ENCODE peak calls at places on chromosome 9, in seven cellular contexts. E, H, U, V, L, P and J are unnamed samples.

GRCh38 chr9:101738566-101739183 is at the start of gene GRIN3A:
- DNase-seq in E (peak), H (no peak), U (no peak), V (peak), L (no peak), P (no peak), J (no peak)

GRCh38 chr9:84212224-84212623 is 128.3 kb downstream of the SLC28A3 start:
- DNase-seq in E (no peak), H (no peak), U (no peak), V (no peak), L (no peak), P (no peak), J (no peak)

GRCh38 chr9:116990592-116990991 is 303.5 kb downstream of the TRIM32 start:
- DNase-seq in E (no peak), H (no peak), U (no peak), V (no peak), L (no peak), P (no peak), J (no peak)

GRCh38 chr9:81540142-81540701 is 149.1 kb downstream of the TLE1 start:
- DNase-seq in E (no peak), H (no peak), U (no peak), V (no peak), L (no peak), P (no peak), J (no peak)

GRCh38 chr9:121650220-121651013 is 1.0 kb upstream of the DAB2IP start:
- DNase-seq in E (peak), H (peak), U (peak), V (peak), L (peak), P (no peak), J (no peak)

GRCh38 chr9:116447914-116448313 is 239.2 kb upstream of the TRIM32 start:
- DNase-seq in E (no peak), H (no peak), U (no peak), V (peak), L (no peak), P (peak), J (no peak)

GRCh38 chr9:107569171-107569570 is 79.6 kb upstream of the KLF4 start:
- DNase-seq in E (no peak), H (no peak), U (no peak), V (no peak), L (peak), P (peak), J (no peak)

GRCh38 chr9:36808246-36808645 is 225.8 kb downstream of the PAX5 start:
- DNase-seq in E (no peak), H (no peak), U (no peak), V (no peak), L (no peak), P (no peak), J (no peak)

GRCh38 chr9:115596743-115597080 is 478.8 kb upstream of the TNC start:
- DNase-seq in E (no peak), H (no peak), U (no peak), V (no peak), L (no peak), P (no peak), J (no peak)

GRCh38 chr9:136626740-136627642 is 35.7 kb upstream of the EGFL7 start:
- DNase-seq in E (peak), H (no peak), U (no peak), V (peak), L (no peak), P (no peak), J (no peak)

GRCh38 chr9:136624184-136624951 is 38.3 kb upstream of the EGFL7 start:
- DNase-seq in E (no peak), H (no peak), U (no peak), V (no peak), L (no peak), P (no peak), J (no peak)

GRCh38 chr9:136623849-136624183 is 38.9 kb upstream of the EGFL7 start:
- DNase-seq in E (no peak), H (no peak), U (no peak), V (no peak), L (no peak), P (no peak), J (no peak)

GRCh38 chr9:136626066-136626725 is 36.5 kb upstream of the EGFL7 start:
- DNase-seq in E (no peak), H (no peak), U (no peak), V (peak), L (no peak), P (no peak), J (no peak)

DNA sequence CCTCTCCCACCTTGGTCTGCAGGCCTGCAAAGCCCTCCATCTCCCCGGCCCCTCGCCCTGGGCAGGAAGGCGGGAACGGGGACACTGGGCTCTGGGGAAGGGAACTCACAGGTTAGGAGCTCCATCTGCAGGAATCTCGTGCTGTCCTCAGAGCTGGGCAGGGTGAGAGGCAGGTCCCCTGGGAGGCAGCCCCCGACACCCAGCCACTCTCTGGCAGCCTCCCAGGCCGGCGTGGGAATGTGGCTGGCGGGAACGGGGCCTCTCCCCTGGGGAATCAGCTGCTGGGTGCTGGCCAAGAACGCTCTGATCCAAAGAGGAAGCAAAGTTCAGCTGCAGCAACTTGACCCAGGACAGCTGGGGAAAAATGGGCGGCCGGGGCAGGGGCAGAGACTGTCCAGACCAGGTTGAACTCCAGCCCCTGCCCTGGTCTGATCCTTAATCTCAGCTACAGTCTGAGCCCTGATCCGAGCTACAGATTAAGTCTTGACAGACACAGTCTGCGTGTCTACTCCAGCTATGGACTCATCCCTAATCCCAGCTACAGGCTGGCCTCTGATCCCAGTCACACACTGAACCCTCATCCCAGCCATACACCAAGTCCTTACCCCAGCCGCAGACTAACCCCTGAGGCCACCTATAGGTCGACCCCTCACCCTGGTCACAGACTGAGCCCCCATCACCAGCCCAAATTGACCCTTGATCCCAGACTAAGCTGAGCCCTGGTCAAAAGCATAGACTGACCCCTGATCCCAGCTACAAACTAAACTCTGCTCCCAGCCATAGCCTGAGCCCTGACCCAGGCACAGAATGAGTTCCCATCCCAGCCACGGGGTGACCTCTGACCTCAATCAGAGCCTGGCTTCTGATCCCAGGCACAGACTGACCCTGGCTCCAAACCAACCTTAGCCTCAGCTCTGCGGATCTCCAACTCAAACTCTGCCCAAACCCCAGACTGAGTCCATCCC is 37.3 kb upstream of the EGFL7 start:
- DNase-seq in E (peak), H (peak), U (peak), V (peak), L (peak), P (peak), J (no peak)
- TF ChIP-seq CTCF in E (peak), H (peak), U (peak), V (no peak), L (peak), P (peak), J (peak)

GRCh38 chr9:4762108-4762888 is 21.3 kb upstream of the AK3 start:
- DNase-seq in E (peak), H (peak), U (no peak), V (peak), L (peak), P (peak), J (peak)

GRCh38 chr9:4756420-4756819 is 15.4 kb upstream of the AK3 start:
- DNase-seq in E (no peak), H (no peak), U (no peak), V (no peak), L (no peak), P (no peak), J (no peak)

GRCh38 chr9:4762889-4763521 is 22.0 kb upstream of the AK3 start:
- DNase-seq in E (no peak), H (peak), U (no peak), V (peak), L (no peak), P (peak), J (no peak)

GRCh38 chr9:4764033-4764432 is 23.0 kb upstream of the AK3 start:
- DNase-seq in E (no peak), H (no peak), U (no peak), V (no peak), L (no peak), P (no peak), J (no peak)

DNA sequence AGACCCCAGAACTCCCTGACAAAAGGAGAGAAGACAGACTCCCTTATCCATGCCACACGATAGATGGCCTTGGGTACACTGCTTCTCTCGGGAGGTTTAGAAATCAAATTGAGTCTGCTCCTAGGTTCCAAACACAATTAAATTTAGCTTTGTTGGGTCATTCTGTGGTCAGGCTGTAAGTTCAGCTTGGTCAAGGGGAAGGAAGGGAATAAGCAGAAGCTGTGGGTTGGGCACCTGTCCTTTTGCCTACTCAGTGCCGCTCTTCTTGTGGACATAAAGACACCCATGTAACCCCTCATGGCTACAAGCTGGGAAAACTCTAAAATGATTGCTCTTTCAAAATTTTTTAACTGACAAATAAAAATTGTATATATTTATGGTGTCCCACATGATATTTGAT is 19.1 kb upstream of the AK3 start:
- DNase-seq in E (no peak), H (no peak), U (no peak), V (no peak), L (no peak), P (no peak), J (no peak)
- TF ChIP-seq CTCF in E (no peak), H (no peak), U (no peak), V (no peak), L (no peak), P (no peak), J (no peak)

DNA sequence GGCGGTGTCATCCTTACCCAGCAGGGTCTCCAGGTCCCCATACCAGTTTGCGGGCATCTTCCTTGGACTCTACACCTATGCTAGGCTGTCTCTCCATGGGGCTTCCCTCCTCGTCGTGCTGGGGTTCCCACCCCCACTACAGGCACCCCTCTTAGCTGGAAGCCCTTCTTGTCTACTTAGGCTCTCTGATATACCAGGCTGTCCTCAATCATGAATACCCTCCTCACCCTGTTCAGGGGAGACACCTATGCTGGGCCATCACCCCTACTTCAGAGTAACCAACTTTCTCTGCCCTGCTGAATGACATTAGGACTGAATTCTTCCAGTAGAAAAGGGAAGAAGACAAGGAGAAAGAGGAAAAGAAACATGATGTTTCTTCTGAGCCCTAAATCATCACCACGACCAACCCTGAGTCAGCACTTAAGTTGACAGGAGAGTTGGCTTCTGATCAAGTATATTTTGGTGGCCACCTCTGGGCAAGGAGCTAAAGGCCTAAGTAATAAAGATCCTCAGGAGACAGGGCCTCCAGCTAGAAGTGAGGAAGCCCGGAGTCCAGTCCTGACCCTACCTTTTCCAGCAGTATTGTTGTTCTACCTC is 115.3 kb downstream of the GCNT1 start:
- DNase-seq in E (no peak), H (no peak), U (no peak), V (no peak), L (no peak), P (peak), J (no peak)
- TF ChIP-seq CTCF in E (no peak), H (no peak), U (no peak), V (no peak), L (no peak), P (no peak), J (no peak)

DNA sequence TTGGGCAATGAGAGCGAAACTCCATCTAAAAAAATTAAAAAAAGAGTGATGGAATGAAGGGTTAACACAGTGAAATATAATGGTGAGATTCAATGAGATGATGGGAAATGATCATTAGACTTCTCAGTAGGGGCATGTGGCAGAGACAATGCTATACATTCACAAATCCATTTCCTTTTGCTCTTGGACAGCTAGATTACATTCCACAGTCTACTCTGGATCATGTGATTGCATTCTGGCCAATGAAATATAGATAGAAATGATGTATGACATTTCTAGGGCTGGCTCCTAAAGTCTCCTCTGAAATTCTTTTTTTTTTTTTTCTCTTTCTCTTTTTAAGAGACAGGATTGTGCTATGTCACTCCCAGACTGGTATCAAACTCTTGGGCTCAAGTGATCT is 3.8 kb upstream of the GALT start:
- DNase-seq in E (no peak), H (no peak), U (no peak), V (no peak), L (no peak), P (no peak), J (no peak)
- TF ChIP-seq CTCF in E (no peak), H (no peak), U (no peak), V (no peak), L (no peak), P (no peak), J (no peak)

GRCh38 chr9:38371495-38371894 is 21.0 kb upstream of the ALDH1B1 start:
- DNase-seq in E (no peak), H (no peak), U (no peak), V (no peak), L (peak), P (peak), J (peak)
- TF ChIP-seq CTCF in E (peak), H (no peak), U (peak), V (no peak), L (peak), P (peak), J (peak)